ENCODE peak calls at places on chromosome 1, in seven cellular contexts. Y, G, R, M, E, I and B are unnamed samples.

GRCh38 chr1:113140588-113141446 is 67.8 kb downstream of the LRIG2 start:
- DNase-seq in G (peak; percentile 66), E (peak; percentile 66), M (peak; percentile 85), I (peak; percentile 63), Y (peak; percentile 70), R (peak; percentile 28), B (peak; percentile 86)

GRCh38 chr1:85495556-85495955 is 30.6 kb upstream of the DDAH1 start:
- DNase-seq in I (no peak), G (no peak), Y (peak; percentile 91), E (no peak), R (peak; percentile 36), M (no peak), B (no peak)

GRCh38 chr1:111620412-111620971 is 903 bp downstream of the RAP1A start:
- DNase-seq in Y (no peak), E (peak; percentile 65), I (peak; percentile 35), G (no peak), M (peak; percentile 67), R (no peak), B (no peak)

GRCh38 chr1:228448372-228448771 is 31.7 kb upstream of the TRIM17 start:
- DNase-seq in E (no peak), M (no peak), Y (no peak), G (no peak), I (no peak), R (no peak), B (no peak)

GRCh38 chr1:150621497-150622113 is 7.8 kb downstream of the ENSA start:
- DNase-seq in G (peak; percentile 22), R (no peak), Y (peak; percentile 60), M (peak; percentile 85), E (peak; percentile 45), I (peak; percentile 43), B (peak; percentile 29)

GRCh38 chr1:240888039-240888786 is 276.3 kb upstream of the GREM2 start:
- DNase-seq in M (peak; percentile 90), E (peak; percentile 56), G (peak; percentile 23), Y (no peak), R (no peak), I (peak; percentile 48), B (peak; percentile 38)

GRCh38 chr1:228172591-228173527 is 7.3 kb downstream of the IBA57 start:
- DNase-seq in R (no peak), G (no peak), E (no peak), Y (no peak), I (no peak), M (no peak), B (no peak)

GRCh38 chr1:90720137-90720636 is 3.1 kb upstream of the BARHL2 start:
- DNase-seq in R (no peak), G (no peak), E (no peak), Y (no peak), M (no peak), I (no peak), B (no peak)

GRCh38 chr1:19342077-19342775 is 30.1 kb downstream of the SLC66A1 start:
- DNase-seq in I (no peak), R (peak; percentile 28), E (no peak), M (no peak), Y (peak; percentile 48), G (no peak), B (no peak)

GRCh38 chr1:224329484-224329841 is 509 bp downstream of the NVL start:
- DNase-seq in E (no peak), G (no peak), R (no peak), M (no peak), I (no peak), Y (no peak), B (no peak)

GRCh38 chr1:4489486-4489885 is 164.9 kb upstream of the AJAP1 start:
- DNase-seq in Y (no peak), E (no peak), I (no peak), R (no peak), M (no peak), G (no peak), B (no peak)

GRCh38 chr1:23422313-23422877 is 2.2 kb downstream of the TCEA3 start:
- DNase-seq in R (peak; percentile 55), Y (peak; percentile 79), I (no peak), G (no peak), M (no peak), E (no peak), B (peak; percentile 12)

GRCh38 chr1:109948285-109948630 is 36.3 kb upstream of the AHCYL1 start:
- DNase-seq in G (no peak), E (no peak), I (no peak), M (no peak), Y (no peak), R (no peak), B (no peak)